ENCODE peak calls at places on chromosomes 2 and 18, in four cellular contexts. D, S, W and B are unnamed samples.

GRCh38 chr2:135821190-135821589 is 15.8 kb downstream of the LCT start:
- DNase-seq in S (no peak), W (no peak), D (no peak), B (no peak)

GRCh38 chr2:86226069-86226468 is 26.8 kb downstream of the MRPL35 start:
- DNase-seq in S (peak), D (no peak), W (no peak), B (no peak)

GRCh38 chr2:42975358-42975717 is 183.0 kb upstream of the HAAO start:
- DNase-seq in D (no peak), S (no peak), W (no peak), B (no peak)

GRCh38 chr2:177467646-177468045 is 75.1 kb downstream of the AGPS start:
- DNase-seq in W (no peak), D (no peak), S (no peak), B (no peak)

GRCh38 chr2:44894058-44894457 is 47.4 kb upstream of the SIX3 start:
- DNase-seq in W (no peak), S (no peak), D (peak), B (no peak)

GRCh38 chr18:34929336-34929780 is 111.9 kb upstream of the MAPRE2 start:
- DNase-seq in S (no peak), W (peak), D (no peak), B (no peak)

GRCh38 chr2:120852200-120852815 is 116.6 kb downstream of the GLI2 start:
- DNase-seq in D (no peak), W (no peak), S (no peak), B (no peak)

GRCh38 chr2:71530246-71530986 is 77.1 kb downstream of the DYSF start:
- DNase-seq in W (peak), S (peak), D (no peak), B (peak)

GRCh38 chr2:23900133-23900926 is 26.6 kb downstream of the ATAD2B start:
- DNase-seq in W (peak), D (no peak), S (no peak), B (no peak)

GRCh38 chr18:70333757-70334156 is 44.9 kb downstream of the SOCS6 start:
- DNase-seq in W (no peak), S (no peak), D (no peak), B (no peak)

GRCh38 chr2:105179469-105180372 is 61.8 kb upstream of the GPR45 start:
- DNase-seq in W (peak), D (no peak), S (no peak), B (no peak)

GRCh38 chr18:57438669-57439616 is 3.8 kb downstream of the ONECUT2 start:
- DNase-seq in S (no peak), D (no peak), W (no peak), B (no peak)

GRCh38 chr2:136141510-136142154 is 23.7 kb upstream of the CXCR4 start:
- DNase-seq in W (peak), S (no peak), D (no peak), B (no peak)

GRCh38 chr2:111072220-111072871 is 48.4 kb upstream of the BCL2L11 start:
- DNase-seq in S (no peak), D (no peak), W (no peak), B (no peak)

GRCh38 chr2:195118276-195118675 is 538.8 kb upstream of the SLC39A10 start:
- DNase-seq in S (no peak), W (no peak), D (no peak), B (no peak)

GRCh38 chr2:190804182-190804795 is 76.3 kb upstream of the GLS start:
- DNase-seq in D (no peak), W (peak), S (no peak), B (no peak)

GRCh38 chr2:170362895-170363582 is 185.1 kb downstream of the MYO3B start:
- DNase-seq in D (no peak), W (peak), S (peak), B (no peak)

GRCh38 chr2:134367915-134368911 is 114.3 kb downstream of the MGAT5 start:
- DNase-seq in W (no peak), D (no peak), S (peak), B (peak)

GRCh38 chr2:234603619-234604018 is 106.7 kb upstream of the ARL4C start:
- DNase-seq in W (peak), S (no peak), D (no peak), B (no peak)

GRCh38 chr18:46555724-46556123 is 101.3 kb downstream of the LOXHD1 start:
- DNase-seq in S (peak), D (no peak), W (peak), B (peak)

GRCh38 chr2:140893685-140894084 is 1237.1 kb downstream of the LRP1B start:
- DNase-seq in D (no peak), W (no peak), S (no peak), B (no peak)

GRCh38 chr18:58862851-58863538 is 1.7 kb upstream of the ZNF532 start:
- DNase-seq in D (no peak), W (no peak), S (peak), B (no peak)

GRCh38 chr2:33275689-33276444 is 200.6 kb upstream of the RASGRP3 start:
- DNase-seq in W (peak), S (no peak), D (no peak), B (no peak)

GRCh38 chr2:237602409-237602808 is 11.9 kb upstream of the RAB17 start:
- DNase-seq in S (no peak), D (no peak), W (no peak), B (no peak)

GRCh38 chr2:49988301-49988700 is 834.0 kb upstream of the FSHR start:
- DNase-seq in S (no peak), D (no peak), W (no peak), B (no peak)

GRCh38 chr18:28045176-28045810 is 131.6 kb downstream of the CDH2 start:
- DNase-seq in S (no peak), D (no peak), W (no peak), B (no peak)

GRCh38 chr2:135820003-135820618 is 16.9 kb downstream of the LCT start:
- DNase-seq in D (peak), W (no peak), S (no peak), B (peak)

GRCh38 chr2:392921-393270 is 105.0 kb upstream of the ALKAL2 start:
- DNase-seq in W (no peak), D (no peak), S (no peak), B (peak)

GRCh38 chr2:240644171-240644651 is 18.9 kb downstream of the GPR35 start:
- DNase-seq in S (no peak), D (no peak), W (no peak), B (no peak)

GRCh38 chr2:20667531-20668401 is 822 bp downstream of the GDF7 start:
- DNase-seq in D (no peak), S (no peak), W (no peak), B (no peak)

GRCh38 chr2:139317259-139317658 is 537.1 kb upstream of the NXPH2 start:
- DNase-seq in S (no peak), D (no peak), W (no peak), B (no peak)

GRCh38 chr18:11488175-11488574 is 121.2 kb upstream of the SLC35G4 start:
- DNase-seq in W (no peak), S (no peak), D (no peak), B (no peak)

GRCh38 chr2:86417961-86418360 is 23.2 kb upstream of the KDM3A start:
- DNase-seq in D (no peak), S (no peak), W (no peak), B (no peak)

GRCh38 chr2:45823723-45824206 is 172.3 kb downstream of the PRKCE start:
- DNase-seq in S (no peak), W (no peak), D (no peak), B (no peak)

GRCh38 chr2:69755862-69756467 is 14.0 kb downstream of the ANXA4 start:
- DNase-seq in D (no peak), W (peak), S (no peak), B (no peak)

GRCh38 chr2:236856856-236857616 is 228.7 kb upstream of the COPS8 start:
- DNase-seq in D (no peak), S (no peak), W (no peak), B (no peak)

GRCh38 chr2:180077295-180077906 is 70.3 kb upstream of the CWC22 start:
- DNase-seq in D (no peak), W (no peak), S (peak), B (no peak)

GRCh38 chr2:240615830-240616547 is 9.3 kb upstream of the GPR35 start:
- DNase-seq in D (no peak), W (no peak), S (no peak), B (no peak)

GRCh38 chr2:8721410-8721809 is 39.6 kb downstream of the ID2 start:
- DNase-seq in W (no peak), S (no peak), D (no peak), B (no peak)

GRCh38 chr2:66433695-66433944 is 1.3 kb upstream of the MEIS1 start:
- DNase-seq in S (no peak), D (no peak), W (no peak), B (no peak)

GRCh38 chr2:66433945-66434678 is 813 bp upstream of the MEIS1 start:
- DNase-seq in S (peak), D (no peak), W (peak), B (no peak)

GRCh38 chr2:66431840-66432511 is 2.9 kb upstream of the MEIS1 start:
- DNase-seq in W (no peak), D (no peak), S (no peak), B (no peak)

GRCh38 chr2:66434679-66435548 is at the start of gene MEIS1:
- DNase-seq in W (peak), D (no peak), S (peak), B (no peak)

GRCh38 chr2:66432801-66433694 is 1.9 kb upstream of the MEIS1 start:
- DNase-seq in W (peak), S (no peak), D (no peak), B (no peak)
- H2AFZ ChIP-seq in W (peak), S (peak), D (no peak), B (no peak)

GRCh38 chr18:63447066-63447465 is 24.8 kb upstream of the VPS4B start:
- DNase-seq in D (no peak), S (no peak), W (no peak), B (no peak)

GRCh38 chr18:63444567-63444966 is 22.3 kb upstream of the VPS4B start:
- DNase-seq in D (no peak), S (no peak), W (no peak), B (no peak)

GRCh38 chr18:63443820-63444219 is 21.5 kb upstream of the VPS4B start:
- DNase-seq in W (no peak), S (no peak), D (no peak), B (no peak)

GRCh38 chr18:63446266-63446665 is 24.0 kb upstream of the VPS4B start:
- DNase-seq in D (no peak), S (no peak), W (no peak), B (no peak)

GRCh38 chr18:63445067-63445466 is 22.8 kb upstream of the VPS4B start:
- DNase-seq in S (no peak), D (no peak), W (no peak), B (no peak)
- H3K4me2 ChIP-seq in S (no peak), D (no peak), W (no peak), B (no peak)

DNA sequence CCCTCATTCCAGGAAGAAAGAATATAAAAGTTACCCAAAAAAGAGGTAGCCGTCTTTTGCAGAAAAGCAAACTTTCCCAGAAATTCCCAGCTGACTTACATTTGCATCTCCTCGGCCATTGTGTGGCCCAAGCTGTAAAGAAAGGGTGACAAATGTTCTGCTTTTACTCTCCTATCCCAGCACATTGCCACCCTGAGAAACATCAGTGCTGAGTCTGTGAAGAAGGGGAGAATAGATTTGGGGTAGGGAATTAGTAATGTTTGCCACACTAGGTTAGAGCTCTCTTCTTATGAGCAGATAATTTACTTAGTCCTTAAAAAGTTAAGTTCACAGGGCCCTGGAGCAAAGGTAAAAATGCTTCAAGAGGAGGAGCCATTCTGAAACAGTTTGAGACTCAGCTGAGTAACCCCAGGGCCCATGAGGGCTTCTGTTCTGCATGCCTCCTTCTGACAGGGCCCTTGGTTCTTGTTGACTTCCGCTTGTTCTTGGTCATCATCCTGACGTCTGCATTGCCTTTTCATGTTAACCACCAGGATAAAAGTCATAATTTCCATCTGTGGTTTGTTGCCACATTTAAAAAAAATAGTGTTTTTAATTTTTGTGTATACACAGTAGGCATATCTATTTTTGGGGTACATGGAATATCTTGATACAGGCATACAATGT is 550.7 kb downstream of the RNF144A start:
- DNase-seq in W (no peak), D (no peak), S (no peak), B (no peak)
- H2AFZ ChIP-seq in W (no peak), D (no peak), S (no peak), B (no peak)

GRCh38 chr2:64455545-64455944 is 1.6 kb downstream of the LGALSL start:
- DNase-seq in S (no peak), D (no peak), W (no peak), B (no peak)
- H3K4me2 ChIP-seq in S (peak), D (peak), W (no peak), B (no peak)

DNA sequence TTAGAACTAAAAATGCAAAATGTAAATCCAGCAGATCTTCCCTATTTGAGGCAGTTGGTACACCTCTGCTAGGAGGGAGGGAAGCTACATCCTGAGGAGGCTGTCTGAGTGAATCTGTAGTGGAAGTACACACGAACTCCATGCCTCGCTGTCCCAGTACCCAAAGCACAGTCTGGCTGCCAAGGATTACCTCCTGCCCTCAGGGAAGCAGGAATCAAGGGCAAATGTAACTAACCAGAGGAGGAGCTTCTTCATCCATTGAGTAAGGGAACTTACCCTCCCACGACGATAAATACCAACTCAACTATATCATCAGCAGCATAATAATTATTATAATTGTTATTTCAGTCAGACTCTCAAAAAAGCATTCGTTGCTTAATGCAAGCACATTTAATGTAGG is 2.1 kb downstream of the DHRS9 start:
- DNase-seq in D (no peak), S (no peak), W (no peak), B (no peak)
- H2AFZ ChIP-seq in D (no peak), S (no peak), W (peak), B (no peak)

GRCh38 chr18:79644666-79645057 is 34.9 kb upstream of the CTDP1 start:
- DNase-seq in S (peak), D (no peak), W (no peak), B (no peak)
- H3K4me2 ChIP-seq in S (peak), D (no peak), W (no peak), B (peak)

DNA sequence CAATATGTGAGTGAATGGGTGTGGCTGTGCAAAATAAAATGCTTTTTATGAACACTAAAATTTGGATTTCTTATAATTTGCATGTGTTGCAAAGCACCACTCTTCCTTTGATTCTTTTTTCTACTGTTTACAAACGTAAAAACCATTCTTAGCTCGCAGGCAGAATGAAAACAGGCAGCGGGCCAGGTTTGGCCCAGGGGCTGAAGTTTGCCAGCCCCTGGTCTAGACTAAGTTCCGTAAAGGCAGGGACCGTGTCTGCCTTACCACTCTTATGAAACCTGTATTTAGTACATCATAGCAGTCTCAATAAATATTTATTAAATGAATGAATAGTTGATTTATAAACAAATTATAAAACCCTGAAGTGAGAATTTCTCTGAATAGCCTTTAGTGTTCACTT is 83.7 kb upstream of the SPATS2L start:
- DNase-seq in W (no peak), S (no peak), D (no peak), B (no peak)
- H2AFZ ChIP-seq in W (no peak), S (no peak), D (no peak), B (no peak)

DNA sequence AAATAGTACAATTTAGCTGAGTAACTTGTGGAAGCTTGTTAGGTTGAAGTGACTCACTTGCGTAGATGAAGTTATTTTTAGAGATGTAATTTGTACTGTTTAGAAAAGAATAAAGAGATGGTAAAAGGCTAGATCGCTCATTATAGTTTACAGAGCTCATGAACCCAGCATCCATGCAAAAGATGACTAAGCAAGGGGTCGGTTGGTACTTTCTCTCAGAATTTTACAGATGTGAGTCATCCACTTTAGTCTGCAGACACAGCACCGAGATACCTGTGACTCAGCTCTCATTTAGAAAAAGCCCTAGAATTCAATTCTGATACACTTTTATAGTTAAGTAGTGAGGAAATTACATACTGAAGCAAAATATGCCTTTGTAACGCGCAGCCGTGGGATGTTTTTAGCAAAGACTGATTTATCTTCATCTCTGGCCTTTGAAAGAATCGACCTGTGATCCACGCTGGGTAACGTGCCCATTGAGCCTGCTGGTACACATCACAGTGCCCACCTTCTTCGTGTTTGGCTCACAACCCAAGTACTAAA is 116.5 kb upstream of the FOSL2 start:
- DNase-seq in S (no peak), D (peak), W (peak), B (no peak)
- H3K4me2 ChIP-seq in S (no peak), D (no peak), W (no peak), B (no peak)

GRCh38 chr2:129605654-129606053 is 373.8 kb upstream of the RAB6C start:
- DNase-seq in W (no peak), D (no peak), S (no peak), B (no peak)

GRCh38 chr2:129606496-129607270 is 372.8 kb upstream of the RAB6C start:
- DNase-seq in S (no peak), W (no peak), D (no peak), B (no peak)

GRCh38 chr2:129609224-129609623 is 370.2 kb upstream of the RAB6C start:
- DNase-seq in D (no peak), W (no peak), S (no peak), B (no peak)

GRCh38 chr2:129604560-129604959 is 374.9 kb upstream of the RAB6C start:
- DNase-seq in D (no peak), W (no peak), S (no peak), B (no peak)
- H2AFZ ChIP-seq in D (no peak), W (no peak), S (no peak), B (no peak)